ENCODE peak calls at places on chromosome 13, in six cellular contexts. I is fibroblast of lung, R is ascending aorta, K is HT1080, Q is renal cortical epithelial cell, B is psoas muscle. M is an unnamed sample.

GRCh38 chr13:108700421-108701170 is 71.2 kb downstream of the MYO16 start:
- DNase-seq in I (peak), R (no peak), K (peak), Q (peak), B (no peak), M (no peak)

GRCh38 chr13:52001120-52001731 is 10.0 kb downstream of the ATP7B start:
- DNase-seq in I (peak), R (no peak), K (peak), Q (peak), B (no peak), M (no peak)

GRCh38 chr13:102799544-102800144 is 725 bp downstream of the BIVM start:
- DNase-seq in I (peak), R (peak), K (peak), Q (no peak), B (peak), M (no peak)

GRCh38 chr13:62781866-62782265 is 1366.2 kb upstream of the PCDH20 start:
- DNase-seq in I (no peak), R (no peak), K (no peak), Q (peak), B (no peak), M (no peak)

GRCh38 chr13:101711307-101712025 is 259.0 kb downstream of the ITGBL1 start:
- DNase-seq in I (peak), R (no peak), K (no peak), Q (no peak), B (peak), M (no peak)

GRCh38 chr13:28568286-28568685 is 73.4 kb upstream of the FLT1 start:
- DNase-seq in I (peak), R (no peak), K (no peak), Q (no peak), B (peak), M (no peak)

GRCh38 chr13:102402292-102402691 is 444 bp upstream of the FGF14 start:
- DNase-seq in I (peak), R (peak), K (peak), Q (peak), B (peak), M (peak)

GRCh38 chr13:36192166-36192565 is 22.2 kb downstream of the SOHLH2 start:
- DNase-seq in I (no peak), R (no peak), K (no peak), Q (peak), B (no peak), M (no peak)

GRCh38 chr13:34678154-34678553 is 263.9 kb upstream of the NBEA start:
- DNase-seq in I (peak), R (no peak), K (peak), Q (peak), B (no peak), M (no peak)

GRCh38 chr13:94706854-94707399 is 5.4 kb downstream of the SOX21 start:
- DNase-seq in I (no peak), R (no peak), K (no peak), Q (no peak), B (no peak), M (no peak)

GRCh38 chr13:108182652-108183051 is 32.7 kb downstream of the LIG4 start:
- DNase-seq in I (no peak), R (no peak), K (no peak), Q (no peak), B (no peak), M (no peak)

GRCh38 chr13:84126671-84127171 is 244.4 kb upstream of the SLITRK1 start:
- DNase-seq in I (no peak), R (no peak), K (peak), Q (no peak), B (no peak), M (no peak)

GRCh38 chr13:23986619-23987018 is 89.3 kb upstream of the C1QTNF9B start:
- DNase-seq in I (peak), R (no peak), K (no peak), Q (no peak), B (no peak), M (no peak)

GRCh38 chr13:24218320-24218719 is 57.8 kb downstream of the SPATA13 start:
- DNase-seq in I (no peak), R (no peak), K (no peak), Q (no peak), B (no peak), M (no peak)

GRCh38 chr13:38804536-38804935 is 117.7 kb downstream of the FREM2 start:
- DNase-seq in I (peak), R (no peak), K (peak), Q (peak), B (no peak), M (no peak)

GRCh38 chr13:113972451-113973217 is 1.2 kb downstream of the C13orf46 start:
- DNase-seq in I (no peak), R (no peak), K (no peak), Q (no peak), B (peak), M (no peak)

GRCh38 chr13:32045963-32046785 is 14.6 kb downstream of the FRY start:
- DNase-seq in I (peak), R (no peak), K (peak), Q (peak), B (no peak), M (no peak)

GRCh38 chr13:49954674-49955455 is 18.7 kb upstream of the SPRYD7 start:
- DNase-seq in I (no peak), R (no peak), K (no peak), Q (peak), B (no peak), M (no peak)

GRCh38 chr13:30017880-30018279 is 167.5 kb upstream of the UBL3 start:
- DNase-seq in I (no peak), R (no peak), K (no peak), Q (no peak), B (no peak), M (no peak)

GRCh38 chr13:35475131-35475959 is 1.1 kb downstream of the MAB21L1 start:
- DNase-seq in I (peak), R (no peak), K (no peak), Q (no peak), B (peak), M (no peak)

GRCh38 chr13:80341771-80342271 is 895 bp upstream of the SPRY2 start:
- DNase-seq in I (peak), R (peak), K (peak), Q (peak), B (peak), M (no peak)

GRCh38 chr13:56396318-56396717 is 744.4 kb upstream of the PRR20A start:
- DNase-seq in I (no peak), R (no peak), K (no peak), Q (no peak), B (no peak), M (no peak)

GRCh38 chr13:29849731-29850212 is 645 bp downstream of the UBL3 start:
- DNase-seq in I (peak), R (peak), K (peak), Q (peak), B (peak), M (no peak)

GRCh38 chr13:94188173-94188869 is 291.2 kb downstream of the DCT start:
- DNase-seq in I (no peak), R (no peak), K (no peak), Q (no peak), B (no peak), M (no peak)